ENCODE peak calls at places on chromosomes 6 and 20, in six cellular contexts. P is K562, U is Panc1, B is Karpas-422, Y is right atrium auricular region, D is heart left ventricle. I is an unnamed sample.

GRCh38 chr6:102229271-102229670 is 835.8 kb downstream of the GRIK2 start:
- DNase-seq in P (no peak), U (no peak), B (no peak), Y (no peak), D (no peak), I (no peak)

GRCh38 chr20:22586645-22587310 is 2.4 kb upstream of the FOXA2 start:
- DNase-seq in P (peak; percentile 78), U (no peak), B (peak; percentile 71), Y (no peak), D (no peak), I (peak; percentile 85)

GRCh38 chr6:150334790-150335783 is 33.7 kb upstream of the IYD start:
- DNase-seq in P (peak; percentile 79), U (peak; percentile 41), B (peak; percentile 81), Y (no peak), D (peak; percentile 27), I (peak; percentile 84)

GRCh38 chr6:35833534-35833933 is 28.4 kb downstream of the LHFPL5 start:
- DNase-seq in P (peak; percentile 29), U (no peak), B (no peak), Y (no peak), D (no peak), I (no peak)

GRCh38 chr6:22072939-22073338 is 223.9 kb downstream of the PRL start:
- DNase-seq in P (no peak), U (no peak), B (no peak), Y (no peak), D (no peak), I (no peak)

GRCh38 chr6:168865-169455 is 123.3 kb upstream of the DUSP22 start:
- DNase-seq in P (peak; percentile 44), U (peak; percentile 38), B (peak; percentile 74), Y (no peak), D (no peak), I (no peak)

GRCh38 chr6:117976030-117976651 is 69.1 kb downstream of the SLC35F1 start:
- DNase-seq in P (peak; percentile 20), U (peak; percentile 15), B (peak; percentile 83), Y (no peak), D (no peak), I (no peak)

GRCh38 chr6:2859325-2859700 is 17.6 kb upstream of the SERPINB1 start:
- DNase-seq in P (no peak), U (no peak), B (no peak), Y (no peak), D (no peak), I (no peak)

GRCh38 chr20:9214676-9215075 is 145.8 kb downstream of the PLCB4 start:
- DNase-seq in P (no peak), U (no peak), B (no peak), Y (no peak), D (no peak), I (no peak)

GRCh38 chr20:47320990-47321805 is 35.3 kb downstream of the ZMYND8 start:
- DNase-seq in P (no peak), U (no peak), B (no peak), Y (no peak), D (no peak), I (no peak)

GRCh38 chr20:53739799-53740785 is 146.5 kb upstream of the ZNF217 start:
- DNase-seq in P (peak; percentile 34), U (peak; percentile 52), B (no peak), Y (no peak), D (no peak), I (no peak)

GRCh38 chr20:61807426-61808160 is 258.1 kb downstream of the TAF4 start:
- DNase-seq in P (no peak), U (no peak), B (no peak), Y (no peak), D (no peak), I (no peak)

GRCh38 chr6:115613488-115613887 is 447.2 kb downstream of the FRK start:
- DNase-seq in P (no peak), U (no peak), B (no peak), Y (no peak), D (no peak), I (no peak)

GRCh38 chr20:41138217-41138526 is 829 bp downstream of the PLCG1 start:
- DNase-seq in P (no peak), U (no peak), B (no peak), Y (no peak), D (no peak), I (peak; percentile 19)

GRCh38 chr6:10970731-10971130 is 73.4 kb downstream of the ELOVL2 start:
- DNase-seq in P (no peak), U (no peak), B (no peak), Y (no peak), D (no peak), I (no peak)

GRCh38 chr6:30682181-30683117 is 4.0 kb downstream of the PPP1R18 start:
- DNase-seq in P (peak; percentile 92), U (peak; percentile 52), B (peak; percentile 96), Y (peak; percentile 87), D (peak; percentile 89), I (peak; percentile 62)

GRCh38 chr6:101281266-101281665 is 112.2 kb upstream of the GRIK2 start:
- DNase-seq in P (no peak), U (no peak), B (no peak), Y (no peak), D (no peak), I (no peak)

GRCh38 chr20:6061544-6061943 is 7.7 kb upstream of the LRRN4 start:
- DNase-seq in P (no peak), U (no peak), B (no peak), Y (no peak), D (no peak), I (no peak)

GRCh38 chr6:121794630-121795029 is 359.2 kb downstream of the GJA1 start:
- DNase-seq in P (no peak), U (peak; percentile 85), B (no peak), Y (no peak), D (no peak), I (no peak)

GRCh38 chr6:83057705-83058321 is 7.8 kb downstream of the UBE3D start:
- DNase-seq in P (peak; percentile 41), U (no peak), B (peak; percentile 82), Y (no peak), D (peak; percentile 26), I (peak; percentile 63)

GRCh38 chr20:49344975-49345374 is 67.1 kb upstream of the ZNFX1 start:
- DNase-seq in P (no peak), U (no peak), B (no peak), Y (peak; percentile 78), D (peak; percentile 59), I (no peak)

GRCh38 chr6:19450651-19451050 is 386.5 kb upstream of the ID4 start:
- DNase-seq in P (no peak), U (no peak), B (no peak), Y (no peak), D (no peak), I (no peak)

GRCh38 chr20:8808180-8808535 is 260.7 kb upstream of the PLCB4 start:
- DNase-seq in P (no peak), U (no peak), B (no peak), Y (no peak), D (no peak), I (peak; percentile 76)

GRCh38 chr6:98833101-98834059 is 994 bp upstream of the POU3F2 start:
- DNase-seq in P (no peak), U (no peak), B (no peak), Y (no peak), D (no peak), I (peak; percentile 56)

GRCh38 chr20:93641-94040 is 6.2 kb downstream of the DEFB125 start:
- DNase-seq in P (no peak), U (no peak), B (no peak), Y (no peak), D (no peak), I (no peak)
- H3K9me3 ChIP-seq in P (peaks cover 3% of the 10 kb centered on the region), U (peaks cover 4% of the 10 kb centered on the region), B (no peaks in the 10 kb centered on the region), Y (peaks cover 24% of the 10 kb centered on the region), D (peaks cover 12% of the 10 kb centered on the region), I (no peaks in the 10 kb centered on the region)

GRCh38 chr20:1310087-1310486 is 18.9 kb downstream of the SDCBP2 start:
- DNase-seq in P (no peak), U (no peak), B (no peak), Y (no peak), D (no peak), I (no peak)
- H3K27ac ChIP-seq in P (no peak overlapping the region), U (no peak overlapping the region), B (no peak overlapping the region), Y (no peak overlapping the region), D (no peak overlapping the region), I (no peak overlapping the region)

DNA sequence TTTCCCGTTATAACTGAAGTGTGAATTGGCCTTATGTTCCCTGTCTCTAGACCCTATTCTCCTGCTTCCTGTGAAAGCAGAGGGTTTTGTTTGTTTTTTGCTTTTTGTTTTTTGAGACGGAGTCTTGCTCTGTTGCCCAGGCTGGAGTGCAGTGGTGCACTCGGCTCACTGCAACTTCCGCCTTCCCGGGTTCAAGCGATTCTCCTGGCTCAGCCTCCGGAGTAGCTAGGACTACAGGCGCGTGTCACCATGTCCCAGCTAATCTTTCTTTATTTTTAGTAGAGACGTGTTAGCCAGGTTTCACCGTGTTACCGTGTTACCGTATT is 674 bp upstream of the GNMT start:
- DNase-seq in P (no peak), U (no peak), B (no peak), Y (no peak), D (no peak), I (no peak)
- H3K4me3 ChIP-seq in P (no peak overlapping the region), U (peak overlapping the region; percentile 55), B (no peak overlapping the region), Y (peak overlapping the region; percentile 27), D (peak overlapping the region; percentile 59), I (peak overlapping the region; percentile 29)

DNA sequence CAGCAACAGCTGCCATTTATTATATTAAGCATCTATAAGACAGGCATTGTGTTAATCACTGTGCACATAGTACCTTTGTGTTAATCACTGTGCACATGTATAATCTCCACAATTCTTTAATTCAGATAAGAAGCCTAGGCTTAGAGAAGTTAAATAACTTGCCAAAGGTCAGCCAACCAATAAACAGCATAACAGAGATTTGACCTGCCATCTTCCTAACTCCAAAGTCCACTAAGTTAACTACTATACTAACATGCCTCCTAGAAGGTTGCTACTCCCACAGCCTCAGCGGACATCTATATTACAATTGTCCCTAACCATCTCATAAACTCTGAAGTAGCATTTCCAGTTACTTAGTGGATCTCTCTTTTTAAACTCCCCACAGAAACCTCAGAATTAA is 3.7 kb downstream of the BTBD9 start:
- DNase-seq in P (no peak), U (no peak), B (no peak), Y (no peak), D (no peak), I (no peak)
- H3K9me3 ChIP-seq in P (no peaks in the 10 kb centered on the region), U (no peaks in the 10 kb centered on the region), B (no peaks in the 10 kb centered on the region), Y (no peaks in the 10 kb centered on the region), D (no peaks in the 10 kb centered on the region), I (no peaks in the 10 kb centered on the region)

DNA sequence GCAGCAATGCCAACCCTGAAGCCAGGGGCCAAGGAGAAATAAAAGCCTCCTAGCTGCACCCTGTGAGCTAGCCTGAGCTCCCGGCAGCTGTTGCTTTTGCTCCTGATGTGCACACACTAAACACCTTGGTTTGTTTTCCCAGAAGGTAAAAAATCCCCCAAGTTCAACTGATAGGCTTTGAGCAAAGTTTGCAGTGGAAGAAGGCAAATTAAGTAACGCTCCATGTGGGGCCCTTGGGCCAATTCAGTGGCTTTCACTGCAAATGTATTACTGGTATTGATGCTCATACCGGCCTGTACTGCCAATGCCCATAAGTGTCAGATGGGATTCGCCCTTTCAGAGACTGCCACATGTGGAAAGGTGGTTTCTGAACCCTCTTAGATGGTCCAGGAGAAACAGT is 9.4 kb upstream of the IDH3B start:
- DNase-seq in P (no peak), U (no peak), B (no peak), Y (no peak), D (no peak), I (no peak)
- H3K27ac ChIP-seq in P (no peak overlapping the region), U (no peak overlapping the region), B (no peak overlapping the region), Y (no peak overlapping the region), D (no peak overlapping the region), I (no peak overlapping the region)